ENCODE peak calls at places on chromosomes 1 and 21, in five cellular contexts. H, N, Y, V and C are unnamed samples. For H3K4me1, the result is how much of the 10 kb centered on the place peaks cover.

GRCh38 chr1:227805606-227806197 is 9.8 kb upstream of the PRSS38 start:
- DNase-seq in N (no peak), H (no peak), Y (no peak), V (no peak), C (no peak)

GRCh38 chr1:180863158-180863775 is 49.4 kb upstream of the KIAA1614 start:
- DNase-seq in H (no peak), Y (peak), N (no peak), V (no peak), C (no peak)

GRCh38 chr1:168512864-168513595 is 30.8 kb downstream of the XCL2 start:
- DNase-seq in Y (no peak), V (peak), H (no peak), N (no peak), C (no peak)

GRCh38 chr1:54223441-54224202 is 23.7 kb downstream of the MRPL37 start:
- DNase-seq in Y (no peak), V (no peak), H (no peak), N (no peak), C (no peak)

GRCh38 chr1:3998086-3998485 is 98.0 kb upstream of the C1orf174 start:
- DNase-seq in N (no peak), Y (peak), V (no peak), H (no peak), C (no peak)

GRCh38 chr1:166300767-166301166 is 134.0 kb upstream of the FAM78B start:
- DNase-seq in N (no peak), V (no peak), Y (no peak), H (no peak), C (no peak)

GRCh38 chr1:87916965-87917364 is 588.3 kb downstream of the LMO4 start:
- DNase-seq in N (no peak), Y (no peak), V (no peak), H (no peak), C (no peak)

GRCh38 chr1:29122662-29122986 is 1.1 kb downstream of the TMEM200B start:
- DNase-seq in Y (peak), V (no peak), N (peak), H (peak), C (peak)

GRCh38 chr1:6420594-6421042 is 899 bp upstream of the HES2 start:
- DNase-seq in N (no peak), V (no peak), Y (peak), H (no peak), C (peak)

GRCh38 chr1:8922962-8923361 is 22.7 kb upstream of the CA6 start:
- DNase-seq in Y (no peak), H (no peak), N (no peak), V (no peak), C (no peak)

DNA sequence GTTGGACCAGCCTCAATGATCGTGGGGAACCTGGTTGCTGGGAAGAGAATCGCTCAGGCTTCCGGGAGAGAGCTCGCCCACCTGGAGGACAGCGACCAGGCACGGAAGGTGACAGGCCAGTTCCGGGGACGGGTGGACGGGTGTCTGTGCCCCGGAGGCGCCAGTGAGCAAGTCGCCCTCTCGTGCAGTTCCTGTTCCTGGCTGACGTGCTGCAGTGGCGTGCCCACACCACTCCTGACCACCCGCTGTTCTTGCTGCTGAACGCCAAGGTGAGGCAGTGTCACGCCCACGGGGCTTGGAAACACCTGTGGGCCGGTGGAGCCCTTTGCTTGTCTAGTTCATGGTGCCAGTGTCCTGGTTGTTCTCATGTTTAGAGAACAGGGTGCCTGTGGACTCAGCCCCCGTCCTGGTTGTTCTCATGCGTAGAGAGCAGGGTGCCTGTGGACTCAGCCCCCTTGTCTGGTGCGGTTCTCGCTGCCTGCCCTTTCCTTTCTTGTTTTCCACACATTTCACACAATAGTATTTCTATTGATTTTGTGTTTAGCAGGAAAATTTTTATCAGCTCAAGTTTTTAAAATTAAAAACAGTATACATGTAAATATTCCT is 53.1 kb downstream of the S100B start:
- DNase-seq in Y (no peak), V (peak), N (peak), H (peak), C (peak)
- H3K4me3 ChIP-seq in Y (no peak), V (peak), N (no peak), H (peak), C (no peak)

GRCh38 chr21:34204481-34205439 is 131.4 kb downstream of the MRPS6 start:
- DNase-seq in N (no peak), Y (peak), V (no peak), H (no peak), C (no peak)
- H3K4me1 ChIP-seq in N (half or more), Y (under half), V (under half), H (under half), C (under half)

GRCh38 chr1:158992787-158993312 is 16.9 kb upstream of the IFI16 start:
- DNase-seq in N (no peak), V (no peak), Y (no peak), H (no peak), C (no peak)
- H3K4me3 ChIP-seq in N (no peak), V (no peak), Y (no peak), H (no peak), C (no peak)

GRCh38 chr1:204441558-204441957 is 29.9 kb upstream of the PPP1R15B start:
- DNase-seq in V (no peak), H (no peak), N (no peak), Y (no peak), C (no peak)

GRCh38 chr1:204437796-204438570 is 26.4 kb upstream of the PPP1R15B start:
- DNase-seq in N (no peak), V (no peak), Y (no peak), H (no peak), C (no peak)

GRCh38 chr1:204439976-204440375 is 28.4 kb upstream of the PPP1R15B start:
- DNase-seq in H (no peak), Y (no peak), V (no peak), N (no peak), C (no peak)

GRCh38 chr1:204435886-204436271 is 24.3 kb upstream of the PPP1R15B start:
- DNase-seq in H (no peak), V (no peak), Y (no peak), N (no peak), C (no peak)

DNA sequence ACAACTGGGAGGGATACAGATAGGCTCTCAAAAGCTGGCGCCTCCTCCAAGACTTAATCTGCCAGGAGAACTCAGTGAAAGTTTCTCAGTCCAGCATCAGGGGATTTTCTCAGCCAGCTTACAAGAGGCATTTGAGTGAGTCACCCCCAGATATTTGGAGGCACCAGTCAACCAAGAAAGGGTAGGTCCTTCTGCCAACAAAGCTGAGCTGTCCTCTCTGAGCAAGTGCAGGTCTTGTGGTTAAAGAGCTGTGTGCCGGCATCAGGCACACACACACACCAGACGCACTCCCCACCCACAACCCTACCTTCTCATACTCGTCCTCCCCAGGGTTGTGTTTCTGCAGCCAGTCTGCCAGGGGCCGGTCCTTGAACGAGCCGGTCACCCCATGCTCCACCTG is 27.0 kb upstream of the PPP1R15B start:
- DNase-seq in H (no peak), V (no peak), Y (no peak), N (no peak), C (no peak)
- H3K4me1 ChIP-seq in H (under half), V (under half), Y (under half), N (half or more), C (under half)

GRCh38 chr1:164575356-164575755 is 16.4 kb downstream of the PBX1 start:
- DNase-seq in V (no peak), Y (peak), H (no peak), N (no peak), C (no peak)
- H3K4me3 ChIP-seq in V (no peak), Y (peak), H (no peak), N (no peak), C (no peak)

GRCh38 chr1:206796984-206797402 is 24.7 kb upstream of the IL10 start:
- DNase-seq in Y (no peak), N (no peak), H (no peak), V (no peak), C (no peak)

GRCh38 chr1:206797534-206798383 is 25.5 kb upstream of the IL10 start:
- DNase-seq in V (no peak), Y (peak), H (no peak), N (no peak), C (peak)

GRCh38 chr1:206800411-206800810 is 28.1 kb upstream of the IL10 start:
- DNase-seq in Y (no peak), V (no peak), N (no peak), H (no peak), C (no peak)

GRCh38 chr1:206799311-206799710 is 27.0 kb upstream of the IL10 start:
- DNase-seq in N (no peak), Y (no peak), V (no peak), H (no peak), C (no peak)

DNA sequence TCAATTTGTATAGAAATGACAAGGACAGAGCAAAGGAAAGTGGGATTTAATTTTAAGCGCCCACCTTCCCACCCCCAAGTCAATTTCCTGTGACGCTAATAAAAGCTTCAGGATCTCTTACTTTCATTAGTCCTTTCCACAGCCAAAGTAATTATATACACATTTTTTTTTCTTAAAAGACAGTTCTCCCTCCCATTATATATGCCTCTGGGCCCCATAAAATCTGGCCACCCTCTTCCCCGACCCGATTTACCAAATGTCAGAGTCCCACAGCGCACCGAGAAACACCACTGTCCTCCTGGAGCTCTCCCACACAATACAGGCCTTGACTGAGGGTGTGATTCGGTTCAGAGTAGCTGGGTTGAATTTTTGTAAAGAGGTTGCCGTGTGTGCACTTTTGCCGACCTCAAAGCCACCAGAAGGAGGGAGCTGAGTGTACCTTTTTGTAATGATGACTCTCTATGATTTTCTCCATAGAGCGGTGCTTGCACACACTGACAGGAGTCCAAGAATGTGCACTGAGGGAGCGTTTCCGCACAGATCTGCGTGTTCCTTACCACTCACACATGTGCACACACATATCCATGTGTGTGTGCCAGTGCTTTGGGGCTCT is 26.2 kb upstream of the IL10 start:
- DNase-seq in H (no peak), Y (no peak), N (no peak), V (no peak), C (no peak)
- H3K4me1 ChIP-seq in H (under half), Y (under half), N (under half), V (under half), C (under half)

GRCh38 chr1:39230261-39231190 is 26.0 kb downstream of the MACF1 start:
- DNase-seq in Y (peak), H (no peak), V (no peak), N (no peak), C (peak)
- H3K4me3 ChIP-seq in Y (no peak), H (no peak), V (no peak), N (no peak), C (no peak)

DNA sequence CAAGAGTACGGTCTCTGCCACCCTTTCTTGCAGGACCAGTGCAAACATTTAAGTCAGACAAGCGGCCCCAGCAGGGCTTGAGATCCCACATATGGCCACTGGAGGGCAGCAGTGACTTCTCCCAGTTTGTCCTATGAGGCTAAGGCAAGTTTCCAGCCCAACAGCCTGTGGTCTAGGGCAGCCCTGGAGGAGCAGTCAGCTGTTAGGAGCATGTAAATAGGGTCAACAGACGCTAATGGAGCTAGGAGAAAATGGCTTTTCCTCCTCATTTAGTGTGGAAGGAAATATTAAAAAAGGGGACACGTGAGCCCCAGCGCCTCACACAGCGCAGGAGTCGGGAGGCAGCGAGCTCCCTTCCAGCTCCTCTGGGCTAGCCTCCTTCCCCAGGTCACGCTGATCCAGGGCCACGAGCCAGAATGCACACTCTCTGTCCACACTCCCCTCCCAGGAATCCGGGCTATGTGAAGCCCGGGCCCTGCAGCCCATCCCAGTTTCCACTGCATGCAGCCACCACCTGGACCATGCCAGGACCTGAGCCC is 95.6 kb downstream of the LAMC2 start:
- DNase-seq in V (peak), H (peak), N (peak), Y (peak), C (peak)
- H3K4me1 ChIP-seq in V (under half), H (under half), N (under half), Y (under half), C (under half)

DNA sequence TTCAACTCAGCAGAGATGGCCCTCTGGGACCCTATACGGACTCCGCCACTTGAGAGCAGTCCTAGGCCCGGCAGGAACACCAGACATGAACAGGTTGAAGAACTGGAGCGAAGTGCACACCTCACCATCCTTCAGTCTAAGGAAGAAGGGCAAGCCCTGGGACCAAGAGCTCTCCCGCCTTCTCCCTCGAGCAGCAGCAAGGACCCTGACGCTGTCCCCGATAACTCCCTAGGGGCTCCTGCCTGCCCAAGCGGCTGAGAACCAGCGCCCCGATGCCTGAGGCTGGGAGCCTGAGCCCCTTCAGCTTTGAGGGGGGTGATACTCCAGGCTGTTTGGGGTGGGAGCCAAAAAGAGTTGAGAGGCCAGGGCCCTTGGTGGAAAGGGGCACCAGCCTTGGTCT is 10.2 kb downstream of the TMEM81 start:
- DNase-seq in Y (no peak), H (no peak), N (no peak), V (no peak), C (no peak)
- H3K4me3 ChIP-seq in Y (no peak), H (no peak), N (no peak), V (no peak), C (no peak)

DNA sequence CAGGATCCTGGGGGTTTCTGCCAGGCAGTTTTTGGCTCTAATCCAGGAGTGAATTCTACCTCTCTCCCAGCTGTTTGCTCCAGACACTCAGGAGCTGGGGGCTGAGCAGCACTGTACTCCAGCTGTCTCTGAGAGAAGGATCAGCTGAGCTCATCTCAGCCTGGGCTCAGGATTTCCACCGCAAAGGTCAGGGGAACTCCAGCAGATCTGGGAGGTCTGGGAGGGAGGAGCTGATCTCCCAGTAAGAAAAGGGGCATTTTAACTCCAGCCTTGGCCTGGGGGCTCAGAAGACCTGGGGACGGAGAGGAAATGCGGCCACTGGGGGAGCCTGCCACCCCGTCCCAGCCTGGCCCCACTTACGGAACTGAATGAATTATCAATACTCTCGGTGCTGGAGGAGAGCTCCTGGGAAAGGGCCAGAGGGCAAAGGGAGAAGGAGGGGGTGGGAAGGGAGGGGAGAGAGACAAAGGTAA is 17.3 kb downstream of the PI4KB start:
- DNase-seq in Y (peak), N (no peak), V (no peak), H (no peak), C (no peak)
- H3K4me1 ChIP-seq in Y (under half), N (half or more), V (under half), H (half or more), C (under half)